ENCODE peak calls at places on chromosome 12, in six cellular contexts. K, S, M, L, T and A are unnamed samples.

GRCh38 chr12:64522807-64523206 is 70.9 kb downstream of the TBK1 start:
- DNase-seq in K (no peak), S (peak), M (no peak), L (no peak), T (no peak), A (no peak)

GRCh38 chr12:125161712-125162023 is 96.4 kb downstream of the AACS start:
- DNase-seq in K (peak), S (no peak), M (no peak), L (no peak), T (no peak), A (no peak)

GRCh38 chr12:65302891-65303290 is 24.4 kb downstream of the MSRB3 start:
- DNase-seq in K (no peak), S (no peak), M (no peak), L (no peak), T (no peak), A (no peak)

GRCh38 chr12:54207539-54208267 is 18.9 kb upstream of the SMUG1 start:
- DNase-seq in K (peak), S (peak), M (peak), L (peak), T (peak), A (peak)

GRCh38 chr12:67783393-67783792 is 134.8 kb downstream of the DYRK2 start:
- DNase-seq in K (no peak), S (no peak), M (no peak), L (no peak), T (no peak), A (no peak)

GRCh38 chr12:80269953-80270552 is 170.7 kb downstream of the OTOGL start:
- DNase-seq in K (peak), S (peak), M (peak), L (no peak), T (no peak), A (peak)

GRCh38 chr12:5017638-5018348 is 25.9 kb upstream of the KCNA5 start:
- DNase-seq in K (no peak), S (no peak), M (no peak), L (peak), T (no peak), A (no peak)

GRCh38 chr12:114777052-114777451 is 93.1 kb upstream of the TBX3 start:
- DNase-seq in K (no peak), S (peak), M (no peak), L (no peak), T (no peak), A (no peak)

GRCh38 chr12:2168808-2169207 is 116.0 kb downstream of the CACNA1C start:
- DNase-seq in K (no peak), S (peak), M (no peak), L (no peak), T (no peak), A (peak)

GRCh38 chr12:46898152-46898931 is 72.5 kb upstream of the SLC38A4 start:
- DNase-seq in K (no peak), S (no peak), M (no peak), L (no peak), T (no peak), A (no peak)
- H3K18ac ChIP-seq in K (no peak), S (no peak), M (no peak), L (no peak), T (no peak), A (no peak)

GRCh38 chr12:105880824-105881388 is 257.8 kb downstream of the NUAK1 start:
- DNase-seq in K (peak), S (no peak), M (no peak), L (no peak), T (no peak), A (no peak)
- H2BK15ac ChIP-seq in K (no peak), S (no peak), M (no peak), L (no peak), T (no peak), A (no peak)

GRCh38 chr12:108596854-108597558 is 878 bp downstream of the TMEM119 start:
- DNase-seq in K (no peak), S (no peak), M (no peak), L (no peak), T (no peak), A (no peak)
- H3K18ac ChIP-seq in K (no peak), S (peak), M (peak), L (no peak), T (no peak), A (peak)

GRCh38 chr12:32515137-32515860 is 115.9 kb downstream of the FGD4 start:
- DNase-seq in K (peak), S (no peak), M (no peak), L (no peak), T (no peak), A (no peak)
- H2BK15ac ChIP-seq in K (no peak), S (no peak), M (no peak), L (no peak), T (no peak), A (no peak)

GRCh38 chr12:103779410-103780092 is 61.5 kb downstream of the NT5DC3 start:
- DNase-seq in K (peak), S (peak), M (no peak), L (no peak), T (no peak), A (peak)
- H3K18ac ChIP-seq in K (no peak), S (no peak), M (no peak), L (no peak), T (no peak), A (peak)

GRCh38 chr12:132711169-132711843 is 664 bp downstream of the PGAM5 start:
- DNase-seq in K (peak), S (peak), M (no peak), L (no peak), T (peak), A (peak)
- H2BK15ac ChIP-seq in K (no peak), S (no peak), M (peak), L (no peak), T (no peak), A (no peak)

DNA sequence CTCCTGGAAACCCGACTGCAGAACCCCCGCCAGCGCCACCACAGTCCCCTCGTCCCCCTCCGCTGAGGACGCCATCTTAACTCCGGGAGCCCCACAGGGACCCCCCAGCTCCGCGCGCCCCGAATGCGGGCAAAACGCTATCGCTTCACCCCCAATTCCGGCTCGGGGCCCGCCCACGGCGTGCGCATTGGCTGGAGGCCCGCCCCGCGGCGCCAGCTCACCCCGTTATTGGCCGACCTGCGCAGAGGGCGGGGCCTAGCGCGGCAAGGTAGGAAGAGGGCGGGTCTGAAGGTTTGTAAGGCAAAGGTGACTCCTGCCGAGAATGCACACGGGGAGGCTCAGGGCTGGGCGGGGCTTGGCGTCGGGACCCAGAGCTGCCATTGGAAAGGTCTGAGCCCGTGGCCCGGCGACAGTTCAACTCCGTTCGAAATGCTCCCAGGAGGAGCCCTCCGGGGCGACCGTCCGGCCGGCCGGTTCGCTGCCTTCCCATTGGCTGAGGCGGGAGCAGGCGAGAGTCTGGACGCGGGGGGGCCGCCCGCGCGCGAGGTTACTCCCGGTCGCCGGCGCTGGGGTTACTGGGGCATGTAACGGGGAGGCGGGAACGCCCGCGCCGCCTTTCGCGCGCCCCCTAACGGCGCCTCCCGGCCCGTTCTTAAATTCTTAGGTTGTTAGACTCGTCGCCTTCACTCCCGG is at the start of gene LPCAT3:
- DNase-seq in K (peak), S (peak), M (peak), L (peak), T (peak), A (peak)
- H3K18ac ChIP-seq in K (peak), S (peak), M (peak), L (peak), T (peak), A (peak)

GRCh38 chr12:73221836-73222235 is 949.7 kb downstream of the TRHDE start:
- DNase-seq in K (no peak), S (no peak), M (no peak), L (no peak), T (no peak), A (no peak)
- H2BK15ac ChIP-seq in K (no peak), S (no peak), M (no peak), L (no peak), T (no peak), A (no peak)

GRCh38 chr12:100101000-100101399 is 41.7 kb downstream of the BLTP3B start:
- DNase-seq in K (no peak), S (no peak), M (no peak), L (no peak), T (no peak), A (no peak)
- H3K18ac ChIP-seq in K (no peak), S (no peak), M (no peak), L (no peak), T (no peak), A (no peak)

GRCh38 chr12:24853094-24853493 is 95.8 kb downstream of the BCAT1 start:
- DNase-seq in K (no peak), S (no peak), M (no peak), L (no peak), T (no peak), A (no peak)

GRCh38 chr12:24853588-24853987 is 95.3 kb downstream of the BCAT1 start:
- DNase-seq in K (no peak), S (peak), M (no peak), L (no peak), T (no peak), A (peak)

GRCh38 chr12:24851816-24852337 is 97.0 kb downstream of the BCAT1 start:
- DNase-seq in K (peak), S (no peak), M (no peak), L (no peak), T (no peak), A (no peak)

GRCh38 chr12:24851341-24851740 is 97.6 kb downstream of the BCAT1 start:
- DNase-seq in K (peak), S (no peak), M (no peak), L (no peak), T (no peak), A (no peak)

GRCh38 chr12:24852420-24852819 is 96.5 kb downstream of the BCAT1 start:
- DNase-seq in K (no peak), S (no peak), M (no peak), L (no peak), T (no peak), A (no peak)
- H2BK15ac ChIP-seq in K (no peak), S (no peak), M (no peak), L (no peak), T (no peak), A (no peak)